ENCODE peak calls at places on chromosome 5, in nine cellular contexts. N is endothelial cell of umbilical vein, T is upper lobe of left lung, H is colonic mucosa, E is HepG2, V is adrenal gland, K is esophagus muscularis mucosa, S is tibial nerve, A is SK-N-SH. C is an unnamed sample. For H3K9me3, the result is how much of the 10 kb centered on the place peaks cover.

GRCh38 chr5:62812653-62813329 is 234.2 kb downstream of the LRRC70 start:
- DNase-seq in A (no peak), T (no peak), S (no peak), E (no peak), N (no peak), V (no peak), K (no peak), H (no peak), C (no peak)

GRCh38 chr5:116492016-116492623 is 82.5 kb downstream of the SEMA6A start:
- DNase-seq in K (peak), H (no peak), V (no peak), S (peak), T (no peak), A (no peak), E (peak), N (no peak), C (no peak)

GRCh38 chr5:103224118-103224893 is 34.3 kb upstream of the MACIR start:
- DNase-seq in A (peak), V (peak), E (peak), N (peak), S (peak), T (no peak), H (peak), K (no peak), C (peak)

GRCh38 chr5:55708732-55709131 is 3.4 kb downstream of the SLC38A9 start:
- DNase-seq in H (no peak), K (no peak), A (no peak), T (no peak), N (peak), S (no peak), E (no peak), V (no peak), C (no peak)

GRCh38 chr5:135977375-135977928 is 22.7 kb upstream of the LECT2 start:
- DNase-seq in V (peak), H (peak), A (no peak), T (peak), S (no peak), K (no peak), E (no peak), N (peak), C (peak)

GRCh38 chr5:132103380-132103951 is 29.9 kb downstream of the CSF2 start:
- DNase-seq in V (peak), A (peak), N (peak), T (no peak), H (peak), K (peak), E (peak), S (peak), C (peak)

GRCh38 chr5:3858524-3858923 is 262.9 kb downstream of the IRX1 start:
- DNase-seq in A (no peak), S (no peak), K (no peak), E (no peak), V (no peak), T (no peak), H (no peak), N (no peak), C (no peak)

GRCh38 chr5:10493884-10494283 is 52.2 kb downstream of the ROPN1L start:
- DNase-seq in N (no peak), T (no peak), H (no peak), V (no peak), E (no peak), K (no peak), S (no peak), A (no peak), C (no peak)

GRCh38 chr5:55387865-55388264 is 80.1 kb downstream of the MTREX start:
- DNase-seq in N (no peak), S (no peak), V (no peak), H (no peak), K (no peak), T (no peak), E (no peak), A (no peak), C (no peak)

GRCh38 chr5:99355881-99356280 is 427.1 kb upstream of the CHD1 start:
- DNase-seq in N (no peak), K (no peak), S (no peak), H (no peak), E (no peak), T (no peak), V (no peak), A (no peak), C (no peak)

GRCh38 chr5:116478461-116478860 is 96.2 kb downstream of the SEMA6A start:
- DNase-seq in K (no peak), H (no peak), A (no peak), V (no peak), S (no peak), E (no peak), T (no peak), N (no peak), C (no peak)

GRCh38 chr5:34503379-34504346 is 152.5 kb upstream of the RAI14 start:
- DNase-seq in V (peak), T (no peak), K (no peak), E (no peak), N (no peak), H (no peak), S (no peak), A (no peak), C (no peak)

GRCh38 chr5:154346427-154346826 is 99.4 kb upstream of the SAP30L start:
- DNase-seq in S (no peak), H (no peak), A (no peak), N (no peak), T (no peak), K (no peak), V (no peak), E (no peak), C (no peak)

GRCh38 chr5:180142008-180142803 is 66.8 kb downstream of the RASGEF1C start:
- DNase-seq in N (no peak), H (peak), V (peak), E (no peak), T (no peak), S (no peak), A (no peak), K (peak), C (no peak)

GRCh38 chr5:155729684-155730059 is 597.3 kb upstream of the SGCD start:
- DNase-seq in N (no peak), E (no peak), A (peak), K (no peak), H (no peak), S (no peak), T (peak), V (peak), C (no peak)

GRCh38 chr5:5273976-5274375 is 133.8 kb downstream of the ADAMTS16 start:
- DNase-seq in V (no peak), A (no peak), E (no peak), H (no peak), S (no peak), N (no peak), K (peak), T (no peak), C (no peak)

GRCh38 chr5:36494756-36495637 is 111.4 kb upstream of the SLC1A3 start:
- DNase-seq in N (no peak), K (no peak), V (no peak), S (peak), E (no peak), A (no peak), H (no peak), T (no peak), C (no peak)

GRCh38 chr5:74490814-74491213 is 149.7 kb downstream of the ENC1 start:
- DNase-seq in E (no peak), S (no peak), T (no peak), N (no peak), K (no peak), A (no peak), V (no peak), H (no peak), C (no peak)

GRCh38 chr5:78527054-78527884 is 121.3 kb downstream of the LHFPL2 start:
- DNase-seq in K (no peak), T (no peak), H (peak), A (no peak), N (peak), V (peak), E (no peak), S (peak), C (no peak)

GRCh38 chr5:112779531-112779930 is 41.8 kb downstream of the APC start:
- DNase-seq in V (no peak), N (no peak), E (no peak), S (no peak), A (no peak), H (no peak), K (no peak), T (no peak), C (no peak)

GRCh38 chr5:140294753-140295152 is 8.1 kb downstream of the PFDN1 start:
- DNase-seq in H (no peak), K (no peak), V (no peak), S (no peak), A (no peak), E (no peak), N (no peak), T (no peak), C (no peak)

GRCh38 chr5:140295414-140295813 is 7.5 kb downstream of the PFDN1 start:
- DNase-seq in E (peak), T (no peak), A (no peak), S (peak), N (peak), H (peak), K (no peak), V (peak), C (peak)

GRCh38 chr5:140293091-140293996 is 9.6 kb downstream of the PFDN1 start:
- DNase-seq in T (no peak), V (no peak), E (peak), N (peak), H (no peak), K (no peak), S (no peak), A (no peak), C (no peak)

GRCh38 chr5:140296289-140296688 is 6.6 kb downstream of the PFDN1 start:
- DNase-seq in N (peak), E (no peak), H (no peak), V (no peak), A (no peak), T (no peak), K (no peak), S (no peak), C (no peak)

GRCh38 chr5:140292212-140293040 is 10.5 kb downstream of the PFDN1 start:
- DNase-seq in E (peak), N (peak), T (no peak), A (no peak), H (no peak), K (no peak), V (no peak), S (no peak), C (no peak)
- H3K27ac ChIP-seq in E (peak), N (peak), T (peak), A (no peak), H (no peak), K (peak), V (no peak), S (peak), C (no peak)

GRCh38 chr5:72647806-72648205 is 140.6 kb upstream of the ZNF366 start:
- DNase-seq in V (no peak), N (peak), S (no peak), H (no peak), K (no peak), A (peak), E (no peak), T (no peak), C (no peak)
- TF ChIP-seq CTCF in V (no peak), N (no peak), S (no peak), H (no peak), K (no peak), A (no peak), E (no peak), T (no peak), C (no peak)

GRCh38 chr5:141250576-141250975 is 5.4 kb downstream of the PCDHB15 start:
- DNase-seq in A (no peak), K (no peak), T (no peak), E (no peak), V (no peak), S (no peak), H (no peak), N (no peak), C (no peak)

GRCh38 chr5:141241496-141241895 is 3.7 kb upstream of the PCDHB15 start:
- DNase-seq in V (no peak), T (peak), N (no peak), H (no peak), E (no peak), A (no peak), K (no peak), S (no peak), C (no peak)

GRCh38 chr5:141245250-141245717 is at the start of gene PCDHB15:
- DNase-seq in E (peak), T (no peak), A (peak), N (peak), S (no peak), V (no peak), H (no peak), K (no peak), C (no peak)
- H3K9me3 ChIP-seq in E (half or more), T (half or more), A (under half), N (under half), S (under half), V (half or more), H (under half), K (under half), C (half or more)

GRCh38 chr5:124719346-124719967 is 27.0 kb downstream of the ZNF608 start:
- DNase-seq in V (no peak), H (no peak), A (no peak), T (no peak), N (no peak), E (no peak), S (no peak), K (no peak), C (no peak)

GRCh38 chr5:124724357-124725039 is 21.9 kb downstream of the ZNF608 start:
- DNase-seq in T (no peak), A (no peak), N (no peak), S (no peak), H (no peak), E (no peak), V (no peak), K (no peak), C (no peak)

GRCh38 chr5:124718376-124718775 is 28.1 kb downstream of the ZNF608 start:
- DNase-seq in A (peak), N (peak), H (no peak), E (no peak), V (peak), K (no peak), S (no peak), T (no peak), C (no peak)

GRCh38 chr5:124720589-124720988 is 25.9 kb downstream of the ZNF608 start:
- DNase-seq in A (no peak), V (no peak), K (no peak), S (no peak), E (no peak), N (no peak), T (no peak), H (no peak), C (no peak)

DNA sequence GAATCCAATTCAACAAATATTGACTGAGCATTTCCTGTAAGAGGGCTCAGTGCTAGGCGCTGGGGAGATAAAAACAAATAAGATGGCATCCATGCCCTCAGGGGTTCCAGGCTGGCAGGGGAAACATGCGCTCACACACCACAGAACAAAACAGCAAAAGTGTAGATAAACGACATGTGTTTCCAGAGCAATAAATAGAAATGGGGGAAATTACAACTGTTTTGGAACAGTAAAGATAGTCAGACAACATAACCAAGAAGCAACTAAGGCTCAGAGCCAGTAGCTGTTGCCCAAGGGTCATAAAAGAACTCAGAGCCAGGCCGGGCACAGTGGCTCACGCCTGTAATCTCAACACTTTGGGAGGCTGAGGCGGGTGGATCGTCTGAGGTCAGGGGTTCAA is 25.1 kb downstream of the ZNF608 start:
- DNase-seq in H (no peak), N (no peak), K (no peak), T (no peak), A (peak), V (no peak), S (no peak), E (no peak), C (no peak)
- H3K27ac ChIP-seq in H (peak), N (no peak), K (no peak), T (no peak), A (peak), V (no peak), S (no peak), E (no peak), C (no peak)

DNA sequence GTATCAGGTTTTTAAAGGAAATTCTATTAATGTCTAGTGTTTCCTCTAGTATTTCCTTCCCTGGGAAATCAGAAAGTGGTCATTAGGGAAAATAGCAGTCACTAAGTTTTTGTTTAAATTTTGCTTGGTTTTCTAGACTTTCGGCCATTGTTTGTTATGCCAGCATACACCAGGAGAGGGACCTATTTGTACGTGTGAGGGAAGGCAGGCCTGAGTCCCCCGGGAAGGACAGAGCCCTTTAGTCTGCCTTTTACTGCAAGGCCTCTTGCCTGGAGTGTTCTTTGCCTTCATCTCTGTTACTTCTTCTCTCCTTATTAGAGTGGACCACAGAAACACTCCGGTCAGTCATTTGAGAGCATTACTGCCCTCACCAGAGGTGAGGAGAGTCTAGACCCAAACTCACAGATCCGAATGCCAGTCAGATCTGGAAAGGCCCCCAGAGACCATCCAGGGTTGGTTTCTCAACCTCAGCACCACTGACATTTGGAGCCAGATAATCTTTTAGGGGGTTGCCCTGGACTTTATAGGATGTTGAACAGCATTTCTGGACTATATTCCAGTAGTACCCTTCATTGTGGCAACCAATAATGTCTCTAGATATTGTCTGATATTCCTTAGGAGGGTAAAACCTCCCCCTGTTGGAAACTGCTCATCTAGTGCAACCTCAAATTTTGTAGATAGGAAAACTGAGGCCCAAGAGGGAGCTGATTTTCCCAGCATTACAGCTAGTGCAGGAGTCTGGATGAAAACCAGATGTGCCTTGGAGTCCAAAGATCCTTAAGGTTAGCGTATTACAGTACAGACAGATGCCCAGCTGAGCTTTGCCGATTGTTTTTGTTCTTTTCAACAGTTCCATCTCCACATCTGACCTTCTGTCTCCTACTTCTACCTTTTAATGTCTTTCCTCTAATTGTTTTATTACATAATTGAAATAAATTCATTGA is 93.0 kb upstream of the NIPAL4 start:
- DNase-seq in E (peak), V (no peak), H (no peak), S (peak), T (no peak), K (no peak), N (peak), A (peak), C (no peak)
- TF ChIP-seq CTCF in E (peak), V (peak), H (peak), S (peak), T (no peak), K (peak), N (peak), A (peak), C (no peak)

DNA sequence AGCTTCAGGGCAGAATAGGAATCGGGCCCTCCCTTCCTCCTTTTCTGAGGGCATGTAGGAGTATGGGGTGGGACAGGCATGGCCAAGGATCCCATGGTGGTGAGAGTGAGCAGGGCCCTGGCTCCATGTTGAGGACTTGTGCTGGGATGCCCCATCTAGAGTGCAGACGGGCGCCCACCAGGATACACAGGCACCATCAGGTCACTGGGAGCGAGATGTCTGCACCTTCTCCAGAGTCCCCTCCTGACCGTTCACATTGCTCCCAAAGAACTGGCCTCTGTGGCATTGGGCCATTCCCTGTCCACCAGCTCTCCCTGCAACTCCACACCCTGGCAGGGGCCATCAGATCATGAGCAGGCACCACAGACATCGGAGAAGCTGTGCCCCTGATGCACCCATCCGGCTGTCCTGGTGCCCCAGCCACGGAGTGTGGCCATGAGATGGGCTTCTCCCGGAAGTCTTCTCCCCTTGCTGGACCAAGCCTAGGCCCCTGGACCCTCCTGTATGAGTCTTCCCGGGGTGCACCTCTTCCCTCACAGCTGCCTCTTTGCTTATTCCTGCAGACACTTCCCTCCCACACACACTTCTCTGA is 195.0 kb downstream of the IRX2 start:
- DNase-seq in S (no peak), K (peak), H (no peak), T (no peak), A (no peak), N (no peak), V (no peak), E (no peak), C (no peak)
- H3K9me3 ChIP-seq in S (under half), K (under half), H (under half), T (under half), A (under half), N (under half), V (under half), E (under half), C (under half)

DNA sequence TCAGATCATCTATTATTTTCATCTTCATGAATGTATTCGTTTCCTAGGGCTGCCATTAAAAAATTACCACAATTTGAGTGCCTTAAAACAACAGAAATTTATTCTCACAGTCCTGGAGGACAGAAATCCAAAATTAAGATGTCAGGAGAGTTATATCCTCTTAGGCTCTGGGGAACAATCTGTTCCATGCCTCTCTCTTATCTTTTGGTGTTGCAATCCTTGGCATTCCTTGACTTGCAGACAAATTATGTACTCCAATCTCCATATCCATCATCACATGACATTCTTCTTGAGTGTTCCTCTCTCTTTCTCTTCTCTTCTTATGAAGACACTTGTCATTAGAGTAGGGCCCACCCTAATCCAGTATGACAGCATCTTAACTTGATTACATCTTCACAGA is 339.4 kb downstream of the EFNA5 start:
- DNase-seq in A (no peak), V (no peak), N (no peak), T (no peak), E (no peak), S (no peak), K (no peak), H (no peak), C (no peak)
- H3K27ac ChIP-seq in A (no peak), V (no peak), N (no peak), T (no peak), E (no peak), S (no peak), K (no peak), H (no peak), C (no peak)

GRCh38 chr5:53239301-53239990 is 129.9 kb upstream of the MOCS2 start:
- DNase-seq in V (no peak), K (no peak), T (no peak), S (no peak), N (no peak), E (no peak), A (no peak), H (no peak), C (no peak)

GRCh38 chr5:53246042-53246836 is 136.7 kb upstream of the MOCS2 start:
- DNase-seq in E (no peak), A (no peak), S (no peak), H (no peak), N (no peak), V (no peak), T (no peak), K (no peak), C (no peak)

GRCh38 chr5:53243403-53243802 is 133.8 kb upstream of the MOCS2 start:
- DNase-seq in S (no peak), T (no peak), A (no peak), E (no peak), N (no peak), V (no peak), H (no peak), K (no peak), C (no peak)
- TF ChIP-seq CTCF in S (no peak), T (no peak), A (peak), E (no peak), N (no peak), V (no peak), H (no peak), K (no peak), C (no peak)